ENCODE peak calls at places on chromosomes 7 and 10, in five cellular contexts. M, T, P, R and C are unnamed samples.
A peak's percentile ranks its signal among the peaks of the same experiment; 100 is the strongest.

GRCh38 chr10:77609781-77610272 is 27.8 kb downstream of the KCNMA1 start:
- DNase-seq in M (no peak), T (no peak), P (no peak), R (no peak), C (no peak)

GRCh38 chr7:3825491-3825890 is 524.4 kb downstream of the SDK1 start:
- DNase-seq in M (no peak), T (no peak), P (no peak), R (no peak), C (no peak)

GRCh38 chr7:50292763-50293162 is 11.8 kb upstream of the IKZF1 start:
- DNase-seq in M (no peak), T (no peak), P (no peak), R (no peak), C (no peak)

GRCh38 chr7:17406756-17407155 is 108.3 kb downstream of the AHR start:
- DNase-seq in M (peak; percentile 61), T (no peak), P (no peak), R (no peak), C (no peak)

GRCh38 chr10:78763651-78764395 is 304.9 kb upstream of the ZMIZ1 start:
- DNase-seq in M (no peak), T (no peak), P (no peak), R (no peak), C (no peak)

GRCh38 chr7:96671854-96672253 is 37.8 kb downstream of the SEM1 start:
- DNase-seq in M (no peak), T (no peak), P (no peak), R (no peak), C (no peak)

GRCh38 chr7:115864082-115864481 is 166.5 kb downstream of the TFEC start:
- DNase-seq in M (no peak), T (no peak), P (no peak), R (no peak), C (no peak)

GRCh38 chr7:82319674-82320118 is 123.9 kb downstream of the CACNA2D1 start:
- DNase-seq in M (peak; percentile 32), T (no peak), P (peak; percentile 42), R (peak; percentile 94), C (no peak)

DNA sequence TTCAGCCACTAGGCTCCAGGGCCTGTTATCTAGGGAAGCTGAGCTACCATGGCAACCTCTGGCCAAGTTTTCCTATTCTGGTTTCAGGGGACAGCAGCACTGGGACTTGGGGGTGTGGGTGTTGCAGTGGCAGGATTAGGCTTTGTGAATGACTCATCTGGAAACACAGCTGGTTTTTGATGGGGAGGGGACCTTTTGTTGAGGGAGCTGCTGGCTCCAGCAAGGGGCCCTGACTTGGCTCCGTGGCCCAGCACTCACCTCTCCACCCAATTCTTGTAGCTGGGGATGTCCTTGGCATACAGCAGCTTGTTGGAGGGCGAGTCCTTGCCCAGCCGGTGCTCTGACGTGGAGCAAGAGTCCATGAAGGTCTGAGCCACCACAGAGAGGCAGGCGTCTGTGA is 435.9 kb downstream of the PLXNA4 start:
- DNase-seq in M (no peak), T (no peak), P (peak; percentile 18), R (no peak), C (no peak)
- H3K27ac ChIP-seq in M (peak overlapping the region; percentile 48), T (no peak overlapping the region), P (no peak overlapping the region), R (no peak overlapping the region), C (no peak overlapping the region)

GRCh38 chr10:124005991-124006392 is 87.4 kb downstream of the CHST15 start:
- DNase-seq in M (no peak), T (no peak), P (no peak), R (no peak), C (no peak)
- H3K27ac ChIP-seq in M (no peak overlapping the region), T (no peak overlapping the region), P (no peak overlapping the region), R (no peak overlapping the region), C (no peak overlapping the region)

DNA sequence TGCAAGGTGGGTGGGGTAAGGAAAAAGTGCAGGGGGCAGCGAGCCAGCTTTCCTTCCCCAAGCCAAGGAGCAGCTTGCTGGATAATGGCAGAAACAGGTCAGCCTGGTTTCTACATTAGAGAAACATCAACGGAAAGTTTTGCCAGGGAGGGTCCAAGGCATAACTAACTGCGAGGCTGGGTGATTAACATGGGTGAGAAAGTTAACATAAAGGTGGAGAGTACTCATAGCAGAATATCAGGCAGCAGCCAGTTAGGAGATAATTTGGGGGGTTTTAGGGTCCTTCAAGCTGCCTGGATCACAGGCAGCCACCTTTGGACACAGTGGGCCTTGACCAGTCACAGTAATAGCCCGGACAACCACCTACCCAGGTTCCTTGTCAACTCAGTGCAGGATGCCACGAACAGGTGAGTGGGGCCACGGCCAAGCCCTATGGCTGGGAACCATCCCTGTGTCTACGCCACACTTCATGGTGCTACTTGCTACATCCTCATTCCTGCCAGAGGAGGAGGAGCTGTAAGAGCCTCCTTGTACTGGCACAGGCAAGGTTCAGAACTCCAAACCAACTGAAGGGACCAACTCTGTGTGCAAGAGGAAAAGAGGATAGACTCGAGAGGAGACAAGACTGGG is 20.1 kb downstream of the ITPRIP start:
- DNase-seq in M (no peak), T (no peak), P (no peak), R (peak; percentile 47), C (no peak)
- H3K27ac ChIP-seq in M (peak overlapping the region; percentile 17), T (no peak overlapping the region), P (no peak overlapping the region), R (peak overlapping the region; percentile 39), C (no peak overlapping the region)

GRCh38 chr7:117072620-117073118 is 119.4 kb downstream of the ST7 start:
- DNase-seq in M (no peak), T (no peak), P (peak; percentile 52), R (peak; percentile 74), C (no peak)
- H3K27ac ChIP-seq in M (no peak overlapping the region), T (no peak overlapping the region), P (no peak overlapping the region), R (peak overlapping the region; percentile 79), C (no peak overlapping the region)

GRCh38 chr10:69481280-69481679 is 30.0 kb downstream of the TSPAN15 start:
- DNase-seq in M (no peak), T (no peak), P (no peak), R (no peak), C (no peak)
- H3K27ac ChIP-seq in M (no peak overlapping the region), T (no peak overlapping the region), P (no peak overlapping the region), R (peak overlapping the region; percentile 89), C (no peak overlapping the region)

GRCh38 chr7:94513565-94513860 is 3.9 kb downstream of the CASD1 start:
- DNase-seq in M (no peak), T (no peak), P (no peak), R (no peak), C (no peak)
- H3K27ac ChIP-seq in M (no peak overlapping the region), T (no peak overlapping the region), P (no peak overlapping the region), R (no peak overlapping the region), C (no peak overlapping the region)